ENCODE peak calls at places on chromosomes 5 and 9, in nine cellular contexts. D is AG04450, I is cardiac fibroblast, B is IMR-90, V is A549, X is epithelial cell of esophagus, S is tibial artery, U is H1, Y is choroid plexus epithelial cell. H is an unnamed sample.

GRCh38 chr5:125026900-125027731 is 280.7 kb upstream of the ZNF608 start:
- DNase-seq in B (no peak), Y (peak; percentile 75), X (peak; percentile 94), V (no peak), I (peak; percentile 47), D (no peak), U (no peak), S (no peak), H (no peak)

GRCh38 chr9:21817176-21817575 is 14.7 kb downstream of the MTAP start:
- DNase-seq in B (peak; percentile 71), X (peak; percentile 39), I (peak; percentile 95), D (no peak), V (no peak), S (no peak), U (no peak), Y (peak; percentile 89), H (no peak)

GRCh38 chr5:91293131-91293530 is 90.0 kb downstream of the ARRDC3 start:
- DNase-seq in X (no peak), V (no peak), Y (peak; percentile 85), B (peak; percentile 55), S (no peak), I (no peak), U (no peak), D (no peak), H (no peak)

GRCh38 chr9:134765785-134766184 is 114.8 kb upstream of the FCN2 start:
- DNase-seq in S (no peak), Y (no peak), D (no peak), V (no peak), X (no peak), U (no peak), I (no peak), B (no peak), H (no peak)

GRCh38 chr9:104810421-104811339 is 46.8 kb downstream of the NIPSNAP3B start:
- DNase-seq in Y (peak; percentile 65), I (peak; percentile 61), S (no peak), U (no peak), D (no peak), V (peak; percentile 55), B (peak; percentile 59), X (peak; percentile 43), H (no peak)

GRCh38 chr9:126860077-126860756 is at the start of gene ZBTB34:
- DNase-seq in I (peak; percentile 42), S (no peak), Y (peak; percentile 41), B (peak; percentile 24), V (peak; percentile 53), X (peak; percentile 57), D (no peak), U (peak; percentile 93), H (no peak)

GRCh38 chr5:56330806-56331205 is 97.7 kb upstream of the ANKRD55 start:
- DNase-seq in S (no peak), V (no peak), Y (no peak), B (no peak), D (no peak), I (no peak), X (no peak), U (no peak), H (no peak)

GRCh38 chr9:93265972-93266371 is 82.0 kb downstream of the WNK2 start:
- DNase-seq in I (no peak), B (no peak), D (no peak), Y (no peak), U (no peak), X (no peak), V (no peak), S (peak; percentile 2), H (no peak)

GRCh38 chr5:16539169-16539666 is 73.6 kb upstream of the ZNF622 start:
- DNase-seq in I (peak; percentile 92), S (peak; percentile 88), D (no peak), B (peak; percentile 80), Y (peak; percentile 84), X (peak; percentile 91), V (peak; percentile 68), U (no peak), H (no peak)

GRCh38 chr9:79257671-79258410 is 313.9 kb upstream of the TLE4 start:
- DNase-seq in B (no peak), V (no peak), X (no peak), S (no peak), Y (no peak), I (no peak), D (no peak), U (no peak), H (no peak)

GRCh38 chr9:134338394-134339182 is 12.3 kb downstream of the RXRA start:
- DNase-seq in S (no peak), U (no peak), B (no peak), V (no peak), D (no peak), X (no peak), I (no peak), Y (no peak), H (no peak)

GRCh38 chr5:112682621-112683061 is 55.0 kb upstream of the APC start:
- DNase-seq in U (no peak), S (no peak), X (no peak), I (no peak), D (no peak), B (peak; percentile 25), Y (no peak), V (no peak), H (no peak)

GRCh38 chr9:136552117-136552685 is 6.4 kb upstream of the NOTCH1 start:
- DNase-seq in I (peak; percentile 67), D (peak; percentile 32), V (no peak), B (peak; percentile 74), X (peak; percentile 82), Y (peak; percentile 50), U (no peak), S (peak; percentile 47), H (no peak)

GRCh38 chr9:136553581-136553980 is 7.7 kb upstream of the NOTCH1 start:
- DNase-seq in X (no peak), S (no peak), V (no peak), U (no peak), B (no peak), Y (no peak), D (no peak), I (no peak), H (no peak)

GRCh38 chr9:136550439-136551085 is 4.7 kb upstream of the NOTCH1 start:
- DNase-seq in S (no peak), B (no peak), U (no peak), V (no peak), X (peak; percentile 77), I (no peak), D (no peak), Y (no peak), H (no peak)

GRCh38 chr9:136549010-136549980 is 3.4 kb upstream of the NOTCH1 start:
- DNase-seq in U (no peak), Y (no peak), V (no peak), D (no peak), I (no peak), X (no peak), S (no peak), B (no peak), H (no peak)

GRCh38 chr9:136551401-136552116 is 5.7 kb upstream of the NOTCH1 start:
- DNase-seq in U (peak; percentile 74), B (peak; percentile 64), D (no peak), Y (peak; percentile 42), I (peak; percentile 60), S (peak; percentile 85), V (peak; percentile 58), X (peak; percentile 91), H (no peak)
- H3K4me3 ChIP-seq in U (peak overlapping the region; percentile 17), B (no peak overlapping the region), D (peak overlapping the region; percentile 25), Y (no peak overlapping the region), I (no peak overlapping the region), S (peak overlapping the region; percentile 37), V (peak overlapping the region; percentile 8), X (peak overlapping the region; percentile 7), H (peak overlapping the region; percentile 53)

DNA sequence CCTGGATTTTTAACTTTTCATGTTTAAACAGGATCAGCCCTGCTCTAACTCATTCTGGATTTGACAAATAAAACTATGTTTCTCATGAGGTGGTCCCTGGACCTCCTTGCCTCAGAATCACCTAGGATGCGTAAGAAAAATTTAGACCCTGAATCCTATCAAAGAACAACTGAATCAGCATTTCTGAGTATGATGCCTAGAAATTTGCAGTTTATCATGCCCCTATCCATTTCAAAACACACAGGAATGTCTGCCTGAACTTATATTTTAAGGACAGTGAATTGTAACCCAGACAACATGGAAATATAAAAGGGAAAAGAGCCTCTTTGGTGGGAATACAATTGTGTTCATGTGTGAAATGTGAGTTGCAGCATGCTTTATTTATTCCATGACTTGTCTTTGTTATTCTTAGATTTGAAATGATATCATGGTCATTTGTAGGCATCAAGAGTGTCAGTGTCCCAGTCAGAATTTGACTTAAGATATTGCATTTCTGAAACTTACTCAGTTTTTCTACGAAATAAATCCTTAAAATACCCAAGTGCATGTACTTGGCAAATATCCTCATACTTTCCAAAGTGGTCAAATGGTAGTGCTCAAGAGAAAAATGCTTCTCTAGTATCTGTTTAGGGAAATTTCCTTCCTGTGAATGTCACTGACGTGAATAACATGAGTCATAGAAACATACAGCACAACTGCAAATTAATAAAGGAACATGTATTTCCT is 144.3 kb downstream of the GIN1 start:
- DNase-seq in U (no peak), S (no peak), I (peak; percentile 82), X (peak; percentile 6), B (peak; percentile 89), D (peak; percentile 27), V (no peak), Y (peak; percentile 83), H (no peak)
- H3K4me3 ChIP-seq in U (no peak overlapping the region), S (no peak overlapping the region), I (no peak overlapping the region), X (no peak overlapping the region), B (no peak overlapping the region), D (no peak overlapping the region), V (no peak overlapping the region), Y (no peak overlapping the region), H (no peak overlapping the region)

GRCh38 chr5:141338538-141339306 is at the start of gene PCDHGA2:
- DNase-seq in U (no peak), V (peak; percentile 74), B (peak; percentile 66), Y (peak; percentile 59), D (no peak), X (peak; percentile 44), S (no peak), I (peak; percentile 73), H (no peak)

GRCh38 chr5:141343953-141344463 is 379 bp downstream of the PCDHGA3 start:
- DNase-seq in I (no peak), V (no peak), Y (no peak), U (no peak), B (no peak), S (no peak), X (no peak), D (no peak), H (no peak)

GRCh38 chr5:141342773-141343172 is 856 bp upstream of the PCDHGA3 start:
- DNase-seq in V (no peak), U (no peak), I (no peak), X (no peak), S (no peak), B (no peak), D (no peak), Y (no peak), H (no peak)

GRCh38 chr5:141345327-141345726 is 1.7 kb downstream of the PCDHGA3 start:
- DNase-seq in D (no peak), I (no peak), S (no peak), B (no peak), X (no peak), V (no peak), Y (no peak), U (no peak), H (no peak)

GRCh38 chr5:141343242-141343952 is at the start of gene PCDHGA3:
- DNase-seq in V (peak; percentile 61), B (peak; percentile 71), S (no peak), I (peak; percentile 73), X (peak; percentile 53), U (no peak), Y (peak; percentile 61), D (no peak), H (no peak)
- H3K4me3 ChIP-seq in V (no peak within 1 kb of the TSS), B (peak within 1 kb of the TSS; percentile 48), S (peak within 1 kb of the TSS; percentile 5), I (peak within 1 kb of the TSS; percentile 35), X (peak within 1 kb of the TSS; percentile 12), U (no peak within 1 kb of the TSS), Y (peak within 1 kb of the TSS; percentile 45), D (peak within 1 kb of the TSS; percentile 3), H (no peak within 1 kb of the TSS)

GRCh38 chr5:141609044-141609443 is 9.8 kb downstream of the DIAPH1 start:
- DNase-seq in D (no peak), X (no peak), I (no peak), Y (no peak), V (no peak), B (no peak), S (no peak), U (no peak), H (no peak)
- H3K4me3 ChIP-seq in D (no peak overlapping the region), X (no peak overlapping the region), I (no peak overlapping the region), Y (no peak overlapping the region), V (no peak overlapping the region), B (no peak overlapping the region), S (no peak overlapping the region), U (no peak overlapping the region), H (no peak overlapping the region)

H was measured in SK-N-MC.